ENCODE peak calls at places on chromosomes 2 and 18, in ten cellular contexts. R, E, M, W, S, Z, X, O, Y and G are unnamed samples.

GRCh38 chr2:236102971-236103370 is 65.2 kb downstream of the GBX2 start:
- DNase-seq in W (no peak), M (no peak), Y (no peak), E (no peak), R (no peak), Z (no peak), S (no peak), O (no peak), X (no peak), G (no peak)

GRCh38 chr2:23993736-23994269 is 16.1 kb upstream of the MFSD2B start:
- DNase-seq in Y (no peak), M (no peak), X (no peak), R (no peak), S (no peak), Z (no peak), W (no peak), E (no peak), O (no peak), G (no peak)

GRCh38 chr18:68757121-68757520 is 40.8 kb upstream of the CCDC102B start:
- DNase-seq in W (no peak), S (no peak), R (no peak), O (no peak), X (no peak), E (no peak), M (no peak), Y (no peak), Z (no peak), G (no peak)

GRCh38 chr2:194545978-194546377 is 1111.0 kb upstream of the SLC39A10 start:
- DNase-seq in M (no peak), R (no peak), E (no peak), W (no peak), X (no peak), S (no peak), O (no peak), Z (no peak), Y (peak), G (no peak)

GRCh38 chr2:1676913-1677832 is 67.1 kb downstream of the PXDN start:
- DNase-seq in X (peak), S (no peak), Y (no peak), O (no peak), R (no peak), M (no peak), Z (no peak), E (no peak), W (no peak), G (no peak)

GRCh38 chr2:184178229-184178628 is 420.1 kb upstream of the ZNF804A start:
- DNase-seq in Z (no peak), M (no peak), O (no peak), R (no peak), Y (peak), X (no peak), W (no peak), S (no peak), E (no peak), G (no peak)

GRCh38 chr2:179222076-179222475 is 42.6 kb downstream of the SESTD1 start:
- DNase-seq in M (no peak), Y (no peak), E (no peak), R (no peak), W (no peak), X (no peak), O (no peak), S (no peak), Z (no peak), G (no peak)

GRCh38 chr2:239354791-239355136 is 46.1 kb downstream of the HDAC4 start:
- DNase-seq in Z (no peak), O (no peak), E (no peak), S (no peak), M (no peak), X (no peak), R (no peak), W (no peak), Y (no peak), G (no peak)

GRCh38 chr18:38241736-38242135 is 676.1 kb upstream of the CELF4 start:
- DNase-seq in W (no peak), S (no peak), R (no peak), X (no peak), E (no peak), O (no peak), M (no peak), Y (peak), Z (no peak), G (no peak)

GRCh38 chr2:225534697-225535096 is 135.2 kb downstream of the NYAP2 start:
- DNase-seq in X (no peak), O (no peak), R (no peak), Z (no peak), W (no peak), S (no peak), M (no peak), E (no peak), Y (no peak), G (no peak)

GRCh38 chr2:236249066-236249465 is 15.1 kb downstream of the ASB18 start:
- DNase-seq in X (no peak), M (no peak), Y (no peak), Z (no peak), W (no peak), E (no peak), O (no peak), S (no peak), R (no peak), G (no peak)

GRCh38 chr2:117068371-117068770 is 746.1 kb upstream of the DDX18 start:
- DNase-seq in S (no peak), O (no peak), Y (no peak), W (no peak), Z (no peak), R (no peak), M (no peak), X (no peak), E (no peak), G (no peak)

GRCh38 chr2:233312874-233313273 is 5.3 kb downstream of the SAG start:
- DNase-seq in Y (no peak), W (no peak), E (no peak), O (no peak), X (no peak), S (no peak), Z (no peak), M (no peak), R (no peak), G (no peak)

GRCh38 chr18:11676867-11677266 is 12.2 kb upstream of the GNAL start:
- DNase-seq in O (no peak), E (no peak), M (peak), R (no peak), Z (no peak), Y (no peak), S (no peak), W (peak), X (no peak), G (no peak)

GRCh38 chr2:98063289-98063688 is 23.7 kb upstream of the VWA3B start:
- DNase-seq in O (peak), X (no peak), E (peak), Y (no peak), Z (no peak), S (no peak), M (no peak), W (no peak), R (no peak), G (no peak)

GRCh38 chr2:71922501-71923142 is 225.0 kb downstream of the CYP26B1 start:
- DNase-seq in M (no peak), R (no peak), W (no peak), E (no peak), O (no peak), S (no peak), X (no peak), Y (no peak), Z (no peak), G (no peak)

GRCh38 chr2:84829693-84830092 is 51.2 kb downstream of the TRABD2A start:
- DNase-seq in X (no peak), Y (no peak), O (no peak), R (no peak), W (no peak), Z (no peak), E (no peak), M (no peak), S (no peak), G (no peak)

GRCh38 chr2:98936133-98936916 is at the start of gene CRACDL:
- DNase-seq in Z (peak), R (no peak), E (no peak), S (no peak), X (no peak), M (peak), O (peak), Y (peak), W (no peak), G (peak)

GRCh38 chr2:67797801-67798535 is 264.8 kb downstream of the C1D start:
- DNase-seq in X (no peak), S (no peak), M (peak), E (no peak), Z (no peak), Y (peak), O (no peak), W (no peak), R (peak), G (no peak)

GRCh38 chr2:69579561-69579960 is 64.0 kb downstream of the AAK1 start:
- DNase-seq in X (no peak), Z (no peak), R (no peak), O (no peak), E (no peak), W (no peak), Y (no peak), M (no peak), S (no peak), G (no peak)

GRCh38 chr2:112692914-112693313 is 27.9 kb upstream of the NT5DC4 start:
- DNase-seq in S (no peak), Z (peak), M (peak), E (no peak), Y (no peak), O (no peak), R (no peak), W (no peak), X (no peak), G (no peak)

GRCh38 chr2:95258271-95258670 is 16.0 kb upstream of the PROM2 start:
- DNase-seq in X (no peak), Z (no peak), S (no peak), O (no peak), Y (no peak), E (no peak), R (no peak), W (no peak), M (no peak), G (no peak)

GRCh38 chr2:134372141-134372540 is 118.3 kb downstream of the MGAT5 start:
- DNase-seq in M (peak), Y (no peak), R (no peak), E (no peak), X (no peak), W (no peak), O (no peak), Z (no peak), S (no peak), G (no peak)